ENCODE peak calls at places on chromosomes 7 and 10, in ten cellular contexts. One of them, this sample, is unnamed.

GRCh38 chr10:22228943-22229755 is 11.3 kb upstream of the EBLN1 start:
- DNase-seq in A549: peak; percentile 94
- DNase-seq in astrocyte of the spinal cord: peak; percentile 93
- DNase-seq in AG10803: peak; percentile 92
- DNase-seq in tibial nerve: peak; percentile 85
- DNase-seq in AG09319: peak; percentile 77
- DNase-seq in uterus: peak; percentile 90
- DNase-seq in nephron progenitor cell: peak; percentile 88
- DNase-seq in GM20000: peak; percentile 86
- DNase-seq in endothelial cell: peak; percentile 87
- DNase-seq in this sample: peak; percentile 90

GRCh38 chr7:27346531-27347260 is 104.1 kb downstream of the EVX1 start:
- DNase-seq in A549: peak; percentile 96
- DNase-seq in astrocyte of the spinal cord: peak; percentile 72
- DNase-seq in AG10803: peak; percentile 77
- DNase-seq in tibial nerve: no peak
- DNase-seq in AG09319: no peak
- DNase-seq in uterus: peak; percentile 71
- DNase-seq in nephron progenitor cell: peak; percentile 8
- DNase-seq in GM20000: no peak
- DNase-seq in endothelial cell: no peak
- DNase-seq in this sample: no peak

GRCh38 chr10:1517684-1518083 is 219.6 kb downstream of the ADARB2 start:
- DNase-seq in A549: no peak
- DNase-seq in astrocyte of the spinal cord: no peak
- DNase-seq in AG10803: no peak
- DNase-seq in tibial nerve: no peak
- DNase-seq in AG09319: no peak
- DNase-seq in uterus: no peak
- DNase-seq in nephron progenitor cell: no peak
- DNase-seq in GM20000: no peak
- DNase-seq in endothelial cell: no peak
- DNase-seq in this sample: no peak

GRCh38 chr7:77235280-77235679 is 35.7 kb upstream of the FGL2 start:
- DNase-seq in A549: no peak
- DNase-seq in astrocyte of the spinal cord: no peak
- DNase-seq in AG10803: peak; percentile 51
- DNase-seq in tibial nerve: no peak
- DNase-seq in AG09319: no peak
- DNase-seq in uterus: no peak
- DNase-seq in nephron progenitor cell: no peak
- DNase-seq in GM20000: no peak
- DNase-seq in endothelial cell: no peak
- DNase-seq in this sample: no peak

GRCh38 chr7:17532861-17533404 is 234.5 kb downstream of the AHR start:
- DNase-seq in A549: peak; percentile 56
- DNase-seq in astrocyte of the spinal cord: peak; percentile 88
- DNase-seq in AG10803: peak; percentile 96
- DNase-seq in tibial nerve: no peak
- DNase-seq in AG09319: no peak
- DNase-seq in uterus: no peak
- DNase-seq in nephron progenitor cell: no peak
- DNase-seq in GM20000: no peak
- DNase-seq in endothelial cell: no peak
- DNase-seq in this sample: no peak

GRCh38 chr7:116591202-116592040 is 66.6 kb downstream of the CAV1 start:
- DNase-seq in A549: peak; percentile 42
- DNase-seq in astrocyte of the spinal cord: peak; percentile 51
- DNase-seq in AG10803: no peak
- DNase-seq in tibial nerve: no peak
- DNase-seq in AG09319: no peak
- DNase-seq in uterus: no peak
- DNase-seq in nephron progenitor cell: no peak
- DNase-seq in GM20000: no peak
- DNase-seq in endothelial cell: no peak
- DNase-seq in this sample: no peak

GRCh38 chr7:26090927-26091519 is 61.0 kb upstream of the NFE2L3 start:
- DNase-seq in A549: peak; percentile 64
- DNase-seq in astrocyte of the spinal cord: peak; percentile 82
- DNase-seq in AG10803: peak; percentile 64
- DNase-seq in tibial nerve: no peak
- DNase-seq in AG09319: peak; percentile 41
- DNase-seq in uterus: no peak
- DNase-seq in nephron progenitor cell: peak; percentile 17
- DNase-seq in GM20000: peak; percentile 54
- DNase-seq in endothelial cell: no peak
- DNase-seq in this sample: peak; percentile 84

GRCh38 chr7:23604296-23604640 is 7.1 kb downstream of the CCDC126 start:
- DNase-seq in A549: no peak
- DNase-seq in astrocyte of the spinal cord: no peak
- DNase-seq in AG10803: peak; percentile 5
- DNase-seq in tibial nerve: no peak
- DNase-seq in AG09319: no peak
- DNase-seq in uterus: no peak
- DNase-seq in nephron progenitor cell: no peak
- DNase-seq in GM20000: no peak
- DNase-seq in endothelial cell: no peak
- DNase-seq in this sample: no peak

GRCh38 chr7:111045469-111045868 is 45.5 kb upstream of the LRRN3 start:
- DNase-seq in A549: no peak
- DNase-seq in astrocyte of the spinal cord: no peak
- DNase-seq in AG10803: peak; percentile 39
- DNase-seq in tibial nerve: no peak
- DNase-seq in AG09319: no peak
- DNase-seq in uterus: no peak
- DNase-seq in nephron progenitor cell: no peak
- DNase-seq in GM20000: no peak
- DNase-seq in endothelial cell: no peak
- DNase-seq in this sample: peak; percentile 10

GRCh38 chr7:94643771-94644545 is 12.0 kb downstream of the SGCE start:
- DNase-seq in A549: no peak
- DNase-seq in astrocyte of the spinal cord: no peak
- DNase-seq in AG10803: no peak
- DNase-seq in tibial nerve: no peak
- DNase-seq in AG09319: no peak
- DNase-seq in uterus: no peak
- DNase-seq in nephron progenitor cell: no peak
- DNase-seq in GM20000: no peak
- DNase-seq in endothelial cell: no peak
- DNase-seq in this sample: no peak

GRCh38 chr10:77507313-77507712 is 130.3 kb downstream of the KCNMA1 start:
- DNase-seq in A549: no peak
- DNase-seq in astrocyte of the spinal cord: no peak
- DNase-seq in AG10803: no peak
- DNase-seq in tibial nerve: no peak
- DNase-seq in AG09319: no peak
- DNase-seq in uterus: no peak
- DNase-seq in nephron progenitor cell: no peak
- DNase-seq in GM20000: no peak
- DNase-seq in endothelial cell: no peak
- DNase-seq in this sample: no peak
- TF ChIP-seq CTCF in A549: no peak
- TF ChIP-seq CTCF in astrocyte of the spinal cord: no peak
- TF ChIP-seq CTCF in AG10803: no peak
- TF ChIP-seq CTCF in tibial nerve: no peak
- TF ChIP-seq CTCF in AG09319: no peak
- TF ChIP-seq CTCF in uterus: no peak
- TF ChIP-seq CTCF in nephron progenitor cell: no peak
- TF ChIP-seq CTCF in GM20000: no peak
- TF ChIP-seq CTCF in endothelial cell: no peak
- TF ChIP-seq CTCF in this sample: no peak

GRCh38 chr10:70331486-70332268 is 47.9 kb upstream of the NPFFR1 start:
- DNase-seq in A549: peak; percentile 84
- DNase-seq in astrocyte of the spinal cord: peak; percentile 92
- DNase-seq in AG10803: peak; percentile 93
- DNase-seq in tibial nerve: no peak
- DNase-seq in AG09319: peak; percentile 85
- DNase-seq in uterus: peak; percentile 44
- DNase-seq in nephron progenitor cell: no peak
- DNase-seq in GM20000: peak; percentile 72
- DNase-seq in endothelial cell: no peak
- DNase-seq in this sample: no peak
- TF ChIP-seq CTCF in A549: no peak
- TF ChIP-seq CTCF in astrocyte of the spinal cord: peak; percentile 40
- TF ChIP-seq CTCF in AG10803: peak; percentile 47
- TF ChIP-seq CTCF in tibial nerve: peak; percentile 41
- TF ChIP-seq CTCF in AG09319: peak; percentile 32
- TF ChIP-seq CTCF in uterus: no peak
- TF ChIP-seq CTCF in nephron progenitor cell: no peak
- TF ChIP-seq CTCF in GM20000: peak; percentile 1
- TF ChIP-seq CTCF in endothelial cell: no peak
- TF ChIP-seq CTCF in this sample: no peak

GRCh38 chr7:152076324-152076821 is 50.9 kb downstream of the GALNT11 start:
- DNase-seq in A549: peak; percentile 50
- DNase-seq in astrocyte of the spinal cord: no peak
- DNase-seq in AG10803: no peak
- DNase-seq in tibial nerve: no peak
- DNase-seq in AG09319: no peak
- DNase-seq in uterus: no peak
- DNase-seq in nephron progenitor cell: peak; percentile 33
- DNase-seq in GM20000: no peak
- DNase-seq in endothelial cell: peak; percentile 58
- DNase-seq in this sample: peak; percentile 67
- TF ChIP-seq CTCF in A549: peak; percentile 39
- TF ChIP-seq CTCF in astrocyte of the spinal cord: peak; percentile 47
- TF ChIP-seq CTCF in AG10803: peak; percentile 40
- TF ChIP-seq CTCF in tibial nerve: peak; percentile 28
- TF ChIP-seq CTCF in AG09319: no peak
- TF ChIP-seq CTCF in uterus: no peak
- TF ChIP-seq CTCF in nephron progenitor cell: peak; percentile 62
- TF ChIP-seq CTCF in GM20000: no peak
- TF ChIP-seq CTCF in endothelial cell: peak; percentile 90
- TF ChIP-seq CTCF in this sample: peak; percentile 69

DNA sequence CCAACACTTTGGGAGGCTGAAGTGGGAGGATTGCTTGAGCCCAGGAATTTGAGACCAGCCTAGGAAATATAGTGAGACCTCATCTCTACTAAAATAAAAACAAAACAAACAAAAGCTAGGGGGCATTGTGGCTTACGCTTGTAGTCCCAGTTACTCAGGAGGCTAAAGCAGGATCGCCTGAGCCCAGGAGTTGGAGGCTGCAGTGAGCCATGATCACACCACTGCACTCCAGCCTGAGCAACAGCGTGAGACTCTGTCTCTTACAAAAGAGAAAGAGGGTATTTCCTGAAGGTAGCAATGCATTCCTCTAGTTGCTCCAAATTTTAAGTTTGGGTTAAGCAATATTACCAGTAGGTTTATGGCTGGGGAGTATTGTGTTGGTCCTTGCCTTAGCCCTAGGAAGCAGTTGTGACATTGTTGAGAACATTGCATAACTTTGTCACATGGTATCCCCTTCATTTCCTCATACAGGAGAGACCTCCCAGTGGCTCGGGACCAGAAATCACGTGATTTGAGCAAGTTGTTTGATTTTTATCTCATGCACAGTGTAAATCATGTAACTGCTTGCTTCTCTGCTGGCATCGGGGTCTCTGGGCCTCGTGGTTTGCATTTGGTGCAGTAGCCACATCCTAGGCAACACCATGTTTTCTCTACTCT is 23.3 kb upstream of the SMARCD3 start:
- DNase-seq in A549: peak; percentile 33
- DNase-seq in astrocyte of the spinal cord: no peak
- DNase-seq in AG10803: peak; percentile 72
- DNase-seq in tibial nerve: peak; percentile 44
- DNase-seq in AG09319: peak; percentile 36
- DNase-seq in uterus: peak; percentile 77
- DNase-seq in nephron progenitor cell: no peak
- DNase-seq in GM20000: no peak
- DNase-seq in endothelial cell: no peak
- DNase-seq in this sample: no peak
- TF ChIP-seq CTCF in A549: no peak
- TF ChIP-seq CTCF in astrocyte of the spinal cord: no peak
- TF ChIP-seq CTCF in AG10803: no peak
- TF ChIP-seq CTCF in tibial nerve: peak; percentile 6
- TF ChIP-seq CTCF in AG09319: no peak
- TF ChIP-seq CTCF in uterus: no peak
- TF ChIP-seq CTCF in nephron progenitor cell: no peak
- TF ChIP-seq CTCF in GM20000: no peak
- TF ChIP-seq CTCF in endothelial cell: no peak
- TF ChIP-seq CTCF in this sample: no peak

DNA sequence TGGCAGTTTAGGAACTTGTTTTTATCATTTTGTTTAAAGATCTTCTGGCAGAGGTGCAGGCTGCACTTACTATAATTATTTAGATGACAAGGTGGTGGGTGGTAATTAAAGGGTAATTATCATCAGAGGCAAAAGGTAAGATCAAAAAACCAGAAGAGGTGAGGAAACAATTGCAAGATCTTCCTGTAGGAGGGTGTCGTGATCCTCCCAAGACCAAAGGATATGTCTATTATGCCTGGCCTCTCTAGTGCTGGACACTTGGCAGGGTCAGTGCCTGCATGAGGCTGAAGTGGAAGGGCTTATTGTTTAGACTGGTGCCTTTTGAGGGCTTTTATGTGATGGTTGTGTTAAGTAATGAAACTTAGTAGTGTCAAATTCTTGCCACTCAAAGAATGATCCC is 1.8 kb upstream of the WAPL start:
- DNase-seq in A549: peak; percentile 50
- DNase-seq in astrocyte of the spinal cord: peak; percentile 16
- DNase-seq in AG10803: peak; percentile 20
- DNase-seq in tibial nerve: no peak
- DNase-seq in AG09319: no peak
- DNase-seq in uterus: no peak
- DNase-seq in nephron progenitor cell: peak; percentile 15
- DNase-seq in GM20000: no peak
- DNase-seq in endothelial cell: no peak
- DNase-seq in this sample: peak; percentile 59
- TF ChIP-seq CTCF in A549: peak; percentile 18
- TF ChIP-seq CTCF in astrocyte of the spinal cord: peak; percentile 24
- TF ChIP-seq CTCF in AG10803: peak; percentile 35
- TF ChIP-seq CTCF in tibial nerve: peak; percentile 22
- TF ChIP-seq CTCF in AG09319: peak; percentile 20
- TF ChIP-seq CTCF in uterus: no peak
- TF ChIP-seq CTCF in nephron progenitor cell: peak; percentile 53
- TF ChIP-seq CTCF in GM20000: no peak
- TF ChIP-seq CTCF in endothelial cell: no peak
- TF ChIP-seq CTCF in this sample: peak; percentile 47

DNA sequence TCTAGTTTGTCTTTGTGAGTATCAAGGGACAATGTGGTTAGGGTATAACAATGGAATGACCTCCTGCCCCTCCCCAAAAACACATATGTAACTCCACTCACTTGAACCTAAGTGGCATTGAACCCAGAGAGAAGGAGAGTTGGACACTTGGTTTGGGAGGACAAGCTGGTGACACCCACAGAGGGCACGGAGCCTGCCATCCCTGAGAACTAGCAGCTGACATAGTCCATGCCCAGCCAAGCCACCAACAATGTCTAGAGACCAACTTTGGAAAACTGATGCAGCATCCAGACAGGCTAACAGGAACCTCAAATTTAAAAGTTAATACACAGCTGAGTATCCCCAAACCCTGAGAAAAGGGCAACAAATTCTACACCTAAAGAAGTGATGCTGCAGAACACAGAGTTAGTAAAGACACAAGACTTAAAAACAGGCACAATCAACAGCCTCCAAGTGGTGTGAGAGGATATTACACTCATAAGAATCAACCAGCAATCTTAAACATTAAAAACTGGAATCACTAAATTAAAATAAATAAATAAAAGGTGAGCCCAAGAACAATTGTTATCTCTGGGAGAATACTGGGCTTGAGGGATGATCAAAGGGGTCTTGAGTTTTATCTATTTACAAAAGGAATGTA is 27.2 kb downstream of the NUDCD3 start:
- DNase-seq in A549: peak; percentile 16
- DNase-seq in astrocyte of the spinal cord: peak; percentile 16
- DNase-seq in AG10803: no peak
- DNase-seq in tibial nerve: no peak
- DNase-seq in AG09319: no peak
- DNase-seq in uterus: no peak
- DNase-seq in nephron progenitor cell: no peak
- DNase-seq in GM20000: no peak
- DNase-seq in endothelial cell: no peak
- DNase-seq in this sample: no peak
- TF ChIP-seq CTCF in A549: peak; percentile 5
- TF ChIP-seq CTCF in astrocyte of the spinal cord: peak; percentile 33
- TF ChIP-seq CTCF in AG10803: peak; percentile 42
- TF ChIP-seq CTCF in tibial nerve: no peak
- TF ChIP-seq CTCF in AG09319: peak; percentile 15
- TF ChIP-seq CTCF in uterus: no peak
- TF ChIP-seq CTCF in nephron progenitor cell: peak; percentile 25
- TF ChIP-seq CTCF in GM20000: no peak
- TF ChIP-seq CTCF in endothelial cell: peak; percentile 64
- TF ChIP-seq CTCF in this sample: peak; percentile 28